ENCODE peak calls at places on chromosomes 3 and 15, in five cellular contexts. One of them, this sample, is unnamed.

GRCh38 chr3:130915567-130916292 is 21.8 kb downstream of the ATP2C1 start:
- ATAC-seq in K562: no peak
- ATAC-seq in HCT116: no peak
- ATAC-seq in stimulated activated naive CD8-positive, alpha-beta T cell treated with anti-CD3 and anti-CD28 coated beads, Interleukin-15, Interleukin-2, amounts not matched to agents 100 U/mL and 50 U/mL, for 24 hours: no peak
- ATAC-seq in right cardiac atrium: no peak
- ATAC-seq in this sample: no peak

GRCh38 chr3:45631486-45631885 is 36.9 kb downstream of the LIMD1 start:
- ATAC-seq in stimulated activated naive CD8-positive, alpha-beta T cell treated with anti-CD3 and anti-CD28 coated beads, Interleukin-15, Interleukin-2, amounts not matched to agents 100 U/mL and 50 U/mL, for 24 hours: no peak
- ATAC-seq in HCT116: no peak
- ATAC-seq in right cardiac atrium: peak
- ATAC-seq in K562: peak
- ATAC-seq in this sample: no peak

GRCh38 chr15:67183443-67184169 is 70.9 kb downstream of the AAGAB start:
- ATAC-seq in HCT116: no peak
- ATAC-seq in stimulated activated naive CD8-positive, alpha-beta T cell treated with anti-CD3 and anti-CD28 coated beads, Interleukin-15, Interleukin-2, amounts not matched to agents 100 U/mL and 50 U/mL, for 24 hours: no peak
- ATAC-seq in K562: no peak
- ATAC-seq in right cardiac atrium: no peak
- ATAC-seq in this sample: no peak

GRCh38 chr3:100899440-100900091 is 93.7 kb downstream of the ABI3BP start:
- ATAC-seq in stimulated activated naive CD8-positive, alpha-beta T cell treated with anti-CD3 and anti-CD28 coated beads, Interleukin-15, Interleukin-2, amounts not matched to agents 100 U/mL and 50 U/mL, for 24 hours: no peak
- ATAC-seq in HCT116: no peak
- ATAC-seq in K562: no peak
- ATAC-seq in right cardiac atrium: no peak
- ATAC-seq in this sample: no peak

GRCh38 chr3:171944109-171945016 is 95.0 kb upstream of the FNDC3B start:
- ATAC-seq in K562: peak
- ATAC-seq in stimulated activated naive CD8-positive, alpha-beta T cell treated with anti-CD3 and anti-CD28 coated beads, Interleukin-15, Interleukin-2, amounts not matched to agents 100 U/mL and 50 U/mL, for 24 hours: no peak
- ATAC-seq in HCT116: no peak
- ATAC-seq in right cardiac atrium: no peak
- ATAC-seq in this sample: no peak

GRCh38 chr3:125148836-125149235 is 63.7 kb downstream of the SLC12A8 start:
- ATAC-seq in HCT116: no peak
- ATAC-seq in stimulated activated naive CD8-positive, alpha-beta T cell treated with anti-CD3 and anti-CD28 coated beads, Interleukin-15, Interleukin-2, amounts not matched to agents 100 U/mL and 50 U/mL, for 24 hours: peak
- ATAC-seq in K562: no peak
- ATAC-seq in right cardiac atrium: peak
- ATAC-seq in this sample: no peak

GRCh38 chr15:45640610-45641009 is 5.8 kb downstream of the SQOR start:
- ATAC-seq in HCT116: no peak
- ATAC-seq in stimulated activated naive CD8-positive, alpha-beta T cell treated with anti-CD3 and anti-CD28 coated beads, Interleukin-15, Interleukin-2, amounts not matched to agents 100 U/mL and 50 U/mL, for 24 hours: peak
- ATAC-seq in right cardiac atrium: peak
- ATAC-seq in K562: no peak
- ATAC-seq in this sample: peak

GRCh38 chr3:42635111-42635510 is 18.4 kb upstream of the ZBTB47 start:
- ATAC-seq in stimulated activated naive CD8-positive, alpha-beta T cell treated with anti-CD3 and anti-CD28 coated beads, Interleukin-15, Interleukin-2, amounts not matched to agents 100 U/mL and 50 U/mL, for 24 hours: peak
- ATAC-seq in HCT116: peak
- ATAC-seq in K562: peak
- ATAC-seq in right cardiac atrium: no peak
- ATAC-seq in this sample: peak

GRCh38 chr3:15953841-15954240 is 156.1 kb upstream of the ANKRD28 start:
- ATAC-seq in stimulated activated naive CD8-positive, alpha-beta T cell treated with anti-CD3 and anti-CD28 coated beads, Interleukin-15, Interleukin-2, amounts not matched to agents 100 U/mL and 50 U/mL, for 24 hours: no peak
- ATAC-seq in K562: peak
- ATAC-seq in right cardiac atrium: no peak
- ATAC-seq in HCT116: peak
- ATAC-seq in this sample: peak

GRCh38 chr15:41782486-41783271 is 8.4 kb downstream of the MAPKBP1 start:
- ATAC-seq in stimulated activated naive CD8-positive, alpha-beta T cell treated with anti-CD3 and anti-CD28 coated beads, Interleukin-15, Interleukin-2, amounts not matched to agents 100 U/mL and 50 U/mL, for 24 hours: no peak
- ATAC-seq in HCT116: no peak
- ATAC-seq in right cardiac atrium: no peak
- ATAC-seq in K562: no peak
- ATAC-seq in this sample: no peak

GRCh38 chr3:136984837-136985236 is 27.1 kb downstream of the IL20RB start:
- ATAC-seq in HCT116: no peak
- ATAC-seq in stimulated activated naive CD8-positive, alpha-beta T cell treated with anti-CD3 and anti-CD28 coated beads, Interleukin-15, Interleukin-2, amounts not matched to agents 100 U/mL and 50 U/mL, for 24 hours: no peak
- ATAC-seq in K562: no peak
- ATAC-seq in right cardiac atrium: peak
- ATAC-seq in this sample: no peak

GRCh38 chr3:128487538-128487812 is 5.5 kb downstream of the GATA2 start:
- ATAC-seq in HCT116: no peak
- ATAC-seq in right cardiac atrium: no peak
- ATAC-seq in K562: no peak
- ATAC-seq in stimulated activated naive CD8-positive, alpha-beta T cell treated with anti-CD3 and anti-CD28 coated beads, Interleukin-15, Interleukin-2, amounts not matched to agents 100 U/mL and 50 U/mL, for 24 hours: peak
- ATAC-seq in this sample: no peak

GRCh38 chr3:164023480-164023879 is 1054.8 kb downstream of the SI start:
- ATAC-seq in HCT116: no peak
- ATAC-seq in stimulated activated naive CD8-positive, alpha-beta T cell treated with anti-CD3 and anti-CD28 coated beads, Interleukin-15, Interleukin-2, amounts not matched to agents 100 U/mL and 50 U/mL, for 24 hours: no peak
- ATAC-seq in K562: no peak
- ATAC-seq in right cardiac atrium: no peak
- ATAC-seq in this sample: no peak

GRCh38 chr15:47750030-47750739 is 32.9 kb downstream of the SEMA6D start:
- ATAC-seq in K562: no peak
- ATAC-seq in HCT116: no peak
- ATAC-seq in stimulated activated naive CD8-positive, alpha-beta T cell treated with anti-CD3 and anti-CD28 coated beads, Interleukin-15, Interleukin-2, amounts not matched to agents 100 U/mL and 50 U/mL, for 24 hours: no peak
- ATAC-seq in right cardiac atrium: peak
- ATAC-seq in this sample: no peak

GRCh38 chr15:56017920-56018319 is 24.5 kb upstream of the NEDD4 start:
- ATAC-seq in stimulated activated naive CD8-positive, alpha-beta T cell treated with anti-CD3 and anti-CD28 coated beads, Interleukin-15, Interleukin-2, amounts not matched to agents 100 U/mL and 50 U/mL, for 24 hours: no peak
- ATAC-seq in right cardiac atrium: no peak
- ATAC-seq in HCT116: no peak
- ATAC-seq in K562: peak
- ATAC-seq in this sample: no peak

GRCh38 chr3:169658311-169658931 is 5.1 kb downstream of the MECOM start:
- ATAC-seq in K562: no peak
- ATAC-seq in stimulated activated naive CD8-positive, alpha-beta T cell treated with anti-CD3 and anti-CD28 coated beads, Interleukin-15, Interleukin-2, amounts not matched to agents 100 U/mL and 50 U/mL, for 24 hours: no peak
- ATAC-seq in right cardiac atrium: peak
- ATAC-seq in HCT116: no peak
- ATAC-seq in this sample: no peak

GRCh38 chr3:126356373-126357298 is 572 bp downstream of the KLF15 start:
- ATAC-seq in HCT116: peak
- ATAC-seq in right cardiac atrium: peak
- ATAC-seq in stimulated activated naive CD8-positive, alpha-beta T cell treated with anti-CD3 and anti-CD28 coated beads, Interleukin-15, Interleukin-2, amounts not matched to agents 100 U/mL and 50 U/mL, for 24 hours: no peak
- ATAC-seq in K562: peak
- ATAC-seq in this sample: no peak

GRCh38 chr15:31326729-31327673 is at the start of gene KLF13:
- ATAC-seq in stimulated activated naive CD8-positive, alpha-beta T cell treated with anti-CD3 and anti-CD28 coated beads, Interleukin-15, Interleukin-2, amounts not matched to agents 100 U/mL and 50 U/mL, for 24 hours: peak
- ATAC-seq in HCT116: peak
- ATAC-seq in right cardiac atrium: peak
- ATAC-seq in K562: peak
- ATAC-seq in this sample: peak

GRCh38 chr3:55885721-55886120 is 398.6 kb upstream of the WNT5A start:
- ATAC-seq in right cardiac atrium: no peak
- ATAC-seq in K562: no peak
- ATAC-seq in stimulated activated naive CD8-positive, alpha-beta T cell treated with anti-CD3 and anti-CD28 coated beads, Interleukin-15, Interleukin-2, amounts not matched to agents 100 U/mL and 50 U/mL, for 24 hours: no peak
- ATAC-seq in HCT116: no peak
- ATAC-seq in this sample: no peak

GRCh38 chr15:82122754-82123400 is 77.1 kb upstream of the MEX3B start:
- ATAC-seq in right cardiac atrium: no peak
- ATAC-seq in stimulated activated naive CD8-positive, alpha-beta T cell treated with anti-CD3 and anti-CD28 coated beads, Interleukin-15, Interleukin-2, amounts not matched to agents 100 U/mL and 50 U/mL, for 24 hours: no peak
- ATAC-seq in K562: no peak
- ATAC-seq in HCT116: peak
- ATAC-seq in this sample: no peak